ENCODE peak calls at places on chromosomes 13 and 19, in seven cellular contexts. One of them, this sample, is unnamed.

GRCh38 chr19:35714601-35715354 is 3.0 kb upstream of the KMT2B start:
- DNase-seq in omental fat pad: no peak
- DNase-seq in KG1: no peak
- DNase-seq in heart right ventricle: no peak
- DNase-seq in T-helper 1 cell: no peak
- DNase-seq in activated naive CD4-positive, alpha-beta T cell treated with anti-CD3 and anti-CD28 coated beads, Interleukin-2, amount 50 U/mL, for 72 hours: no peak
- DNase-seq in HL-60: peak; percentile 59
- DNase-seq in this sample: no peak

GRCh38 chr13:73908809-73909208 is 225.4 kb downstream of the KLF12 start:
- DNase-seq in omental fat pad: no peak
- DNase-seq in KG1: no peak
- DNase-seq in heart right ventricle: no peak
- DNase-seq in T-helper 1 cell: no peak
- DNase-seq in activated naive CD4-positive, alpha-beta T cell treated with anti-CD3 and anti-CD28 coated beads, Interleukin-2, amount 50 U/mL, for 72 hours: no peak
- DNase-seq in HL-60: no peak
- DNase-seq in this sample: no peak

GRCh38 chr13:108920137-108920536 is 290.7 kb downstream of the MYO16 start:
- DNase-seq in omental fat pad: no peak
- DNase-seq in KG1: no peak
- DNase-seq in heart right ventricle: no peak
- DNase-seq in T-helper 1 cell: no peak
- DNase-seq in activated naive CD4-positive, alpha-beta T cell treated with anti-CD3 and anti-CD28 coated beads, Interleukin-2, amount 50 U/mL, for 72 hours: no peak
- DNase-seq in HL-60: no peak
- DNase-seq in this sample: no peak

GRCh38 chr13:46992383-46992952 is 95.6 kb upstream of the HTR2A start:
- DNase-seq in omental fat pad: no peak
- DNase-seq in KG1: no peak
- DNase-seq in heart right ventricle: no peak
- DNase-seq in T-helper 1 cell: no peak
- DNase-seq in activated naive CD4-positive, alpha-beta T cell treated with anti-CD3 and anti-CD28 coated beads, Interleukin-2, amount 50 U/mL, for 72 hours: no peak
- DNase-seq in HL-60: peak; percentile 21
- DNase-seq in this sample: peak; percentile 23

GRCh38 chr13:99955747-99956472 is 15.7 kb downstream of the ZIC5 start:
- DNase-seq in omental fat pad: no peak
- DNase-seq in KG1: no peak
- DNase-seq in heart right ventricle: no peak
- DNase-seq in T-helper 1 cell: no peak
- DNase-seq in activated naive CD4-positive, alpha-beta T cell treated with anti-CD3 and anti-CD28 coated beads, Interleukin-2, amount 50 U/mL, for 72 hours: peak; percentile 22
- DNase-seq in HL-60: no peak
- DNase-seq in this sample: no peak

GRCh38 chr19:50705422-50706019 is 14.1 kb downstream of the SHANK1 start:
- DNase-seq in omental fat pad: no peak
- DNase-seq in KG1: no peak
- DNase-seq in heart right ventricle: no peak
- DNase-seq in T-helper 1 cell: no peak
- DNase-seq in activated naive CD4-positive, alpha-beta T cell treated with anti-CD3 and anti-CD28 coated beads, Interleukin-2, amount 50 U/mL, for 72 hours: peak; percentile 29
- DNase-seq in HL-60: peak; percentile 47
- DNase-seq in this sample: peak; percentile 86

GRCh38 chr13:21812192-21812626 is 141.3 kb downstream of the FGF9 start:
- DNase-seq in omental fat pad: no peak
- DNase-seq in KG1: no peak
- DNase-seq in heart right ventricle: no peak
- DNase-seq in T-helper 1 cell: no peak
- DNase-seq in activated naive CD4-positive, alpha-beta T cell treated with anti-CD3 and anti-CD28 coated beads, Interleukin-2, amount 50 U/mL, for 72 hours: no peak
- DNase-seq in HL-60: no peak
- DNase-seq in this sample: no peak

GRCh38 chr13:71714802-71715375 is 152.1 kb downstream of the DACH1 start:
- DNase-seq in omental fat pad: no peak
- DNase-seq in KG1: no peak
- DNase-seq in heart right ventricle: no peak
- DNase-seq in T-helper 1 cell: no peak
- DNase-seq in activated naive CD4-positive, alpha-beta T cell treated with anti-CD3 and anti-CD28 coated beads, Interleukin-2, amount 50 U/mL, for 72 hours: no peak
- DNase-seq in HL-60: no peak
- DNase-seq in this sample: no peak

GRCh38 chr19:17778621-17779280 is 16.2 kb upstream of the B3GNT3 start:
- DNase-seq in omental fat pad: no peak
- DNase-seq in KG1: no peak
- DNase-seq in heart right ventricle: no peak
- DNase-seq in T-helper 1 cell: no peak
- DNase-seq in activated naive CD4-positive, alpha-beta T cell treated with anti-CD3 and anti-CD28 coated beads, Interleukin-2, amount 50 U/mL, for 72 hours: no peak
- DNase-seq in HL-60: no peak
- DNase-seq in this sample: no peak

GRCh38 chr13:111854403-111854802 is 212.5 kb upstream of the SOX1 start:
- DNase-seq in omental fat pad: no peak
- DNase-seq in KG1: no peak
- DNase-seq in heart right ventricle: no peak
- DNase-seq in T-helper 1 cell: no peak
- DNase-seq in activated naive CD4-positive, alpha-beta T cell treated with anti-CD3 and anti-CD28 coated beads, Interleukin-2, amount 50 U/mL, for 72 hours: no peak
- DNase-seq in HL-60: no peak
- DNase-seq in this sample: no peak

GRCh38 chr19:47374876-47375693 is 26.0 kb downstream of the DHX34 start:
- DNase-seq in omental fat pad: no peak
- DNase-seq in KG1: no peak
- DNase-seq in heart right ventricle: no peak
- DNase-seq in T-helper 1 cell: no peak
- DNase-seq in activated naive CD4-positive, alpha-beta T cell treated with anti-CD3 and anti-CD28 coated beads, Interleukin-2, amount 50 U/mL, for 72 hours: no peak
- DNase-seq in HL-60: no peak
- DNase-seq in this sample: no peak

GRCh38 chr19:10292206-10292788 is 2.5 kb downstream of the ICAM5 start:
- DNase-seq in omental fat pad: peak; percentile 66
- DNase-seq in KG1: no peak
- DNase-seq in heart right ventricle: peak; percentile 85
- DNase-seq in T-helper 1 cell: peak; percentile 51
- DNase-seq in activated naive CD4-positive, alpha-beta T cell treated with anti-CD3 and anti-CD28 coated beads, Interleukin-2, amount 50 U/mL, for 72 hours: peak; percentile 84
- DNase-seq in HL-60: no peak
- DNase-seq in this sample: peak; percentile 33

GRCh38 chr13:22103628-22104027 is 432.8 kb downstream of the FGF9 start:
- DNase-seq in omental fat pad: no peak
- DNase-seq in KG1: no peak
- DNase-seq in heart right ventricle: no peak
- DNase-seq in T-helper 1 cell: no peak
- DNase-seq in activated naive CD4-positive, alpha-beta T cell treated with anti-CD3 and anti-CD28 coated beads, Interleukin-2, amount 50 U/mL, for 72 hours: no peak
- DNase-seq in HL-60: no peak
- DNase-seq in this sample: no peak

GRCh38 chr19:14112809-14113385 is 4.7 kb downstream of the PRKACA start:
- DNase-seq in omental fat pad: no peak
- DNase-seq in KG1: no peak
- DNase-seq in heart right ventricle: peak; percentile 55
- DNase-seq in T-helper 1 cell: no peak
- DNase-seq in activated naive CD4-positive, alpha-beta T cell treated with anti-CD3 and anti-CD28 coated beads, Interleukin-2, amount 50 U/mL, for 72 hours: no peak
- DNase-seq in HL-60: no peak
- DNase-seq in this sample: no peak

GRCh38 chr19:8397291-8397690 is 7.1 kb downstream of the RAB11B start:
- DNase-seq in omental fat pad: no peak
- DNase-seq in KG1: no peak
- DNase-seq in heart right ventricle: no peak
- DNase-seq in T-helper 1 cell: no peak
- DNase-seq in activated naive CD4-positive, alpha-beta T cell treated with anti-CD3 and anti-CD28 coated beads, Interleukin-2, amount 50 U/mL, for 72 hours: no peak
- DNase-seq in HL-60: no peak
- DNase-seq in this sample: no peak

GRCh38 chr19:40217921-40218890 is at the start of gene TTC9B:
- DNase-seq in omental fat pad: no peak
- DNase-seq in KG1: no peak
- DNase-seq in heart right ventricle: no peak
- DNase-seq in T-helper 1 cell: peak; percentile 43
- DNase-seq in activated naive CD4-positive, alpha-beta T cell treated with anti-CD3 and anti-CD28 coated beads, Interleukin-2, amount 50 U/mL, for 72 hours: peak; percentile 55
- DNase-seq in HL-60: no peak
- DNase-seq in this sample: no peak

GRCh38 chr19:45391346-45391745 is 13.5 kb downstream of the PPP1R13L start:
- DNase-seq in omental fat pad: no peak
- DNase-seq in KG1: no peak
- DNase-seq in heart right ventricle: no peak
- DNase-seq in T-helper 1 cell: no peak
- DNase-seq in activated naive CD4-positive, alpha-beta T cell treated with anti-CD3 and anti-CD28 coated beads, Interleukin-2, amount 50 U/mL, for 72 hours: no peak
- DNase-seq in HL-60: peak; percentile 22
- DNase-seq in this sample: no peak

GRCh38 chr19:13938361-13939027 is at the start of gene PODNL1:
- DNase-seq in omental fat pad: no peak
- DNase-seq in KG1: no peak
- DNase-seq in heart right ventricle: no peak
- DNase-seq in T-helper 1 cell: no peak
- DNase-seq in activated naive CD4-positive, alpha-beta T cell treated with anti-CD3 and anti-CD28 coated beads, Interleukin-2, amount 50 U/mL, for 72 hours: no peak
- DNase-seq in HL-60: no peak
- DNase-seq in this sample: peak; percentile 52

GRCh38 chr13:101959016-101959415 is 442.8 kb downstream of the FGF14 start:
- DNase-seq in omental fat pad: no peak
- DNase-seq in KG1: no peak
- DNase-seq in heart right ventricle: no peak
- DNase-seq in T-helper 1 cell: no peak
- DNase-seq in activated naive CD4-positive, alpha-beta T cell treated with anti-CD3 and anti-CD28 coated beads, Interleukin-2, amount 50 U/mL, for 72 hours: no peak
- DNase-seq in HL-60: no peak
- DNase-seq in this sample: no peak

GRCh38 chr19:44757057-44757734 is 8.7 kb downstream of the BCL3 start:
- DNase-seq in omental fat pad: no peak
- DNase-seq in KG1: no peak
- DNase-seq in heart right ventricle: peak; percentile 79
- DNase-seq in T-helper 1 cell: no peak
- DNase-seq in activated naive CD4-positive, alpha-beta T cell treated with anti-CD3 and anti-CD28 coated beads, Interleukin-2, amount 50 U/mL, for 72 hours: no peak
- DNase-seq in HL-60: no peak
- DNase-seq in this sample: no peak

GRCh38 chr13:105196052-105196451 is 1339.4 kb downstream of the EFNB2 start:
- DNase-seq in omental fat pad: no peak
- DNase-seq in KG1: no peak
- DNase-seq in heart right ventricle: no peak
- DNase-seq in T-helper 1 cell: no peak
- DNase-seq in activated naive CD4-positive, alpha-beta T cell treated with anti-CD3 and anti-CD28 coated beads, Interleukin-2, amount 50 U/mL, for 72 hours: no peak
- DNase-seq in HL-60: no peak
- DNase-seq in this sample: peak; percentile 87

GRCh38 chr19:18418034-18418724 is 1.0 kb upstream of the SSBP4 start:
- DNase-seq in omental fat pad: no peak
- DNase-seq in KG1: no peak
- DNase-seq in heart right ventricle: no peak
- DNase-seq in T-helper 1 cell: no peak
- DNase-seq in activated naive CD4-positive, alpha-beta T cell treated with anti-CD3 and anti-CD28 coated beads, Interleukin-2, amount 50 U/mL, for 72 hours: peak; percentile 31
- DNase-seq in HL-60: no peak
- DNase-seq in this sample: no peak

GRCh38 chr13:67736646-67737420 is 506.7 kb upstream of the PCDH9 start:
- DNase-seq in omental fat pad: no peak
- DNase-seq in KG1: no peak
- DNase-seq in heart right ventricle: no peak
- DNase-seq in T-helper 1 cell: no peak
- DNase-seq in activated naive CD4-positive, alpha-beta T cell treated with anti-CD3 and anti-CD28 coated beads, Interleukin-2, amount 50 U/mL, for 72 hours: no peak
- DNase-seq in HL-60: no peak
- DNase-seq in this sample: peak; percentile 65

GRCh38 chr13:52085416-52085815 is 43.5 kb downstream of the NEK5 start:
- DNase-seq in omental fat pad: no peak
- DNase-seq in KG1: no peak
- DNase-seq in heart right ventricle: no peak
- DNase-seq in T-helper 1 cell: no peak
- DNase-seq in activated naive CD4-positive, alpha-beta T cell treated with anti-CD3 and anti-CD28 coated beads, Interleukin-2, amount 50 U/mL, for 72 hours: no peak
- DNase-seq in HL-60: no peak
- DNase-seq in this sample: peak; percentile 4

GRCh38 chr13:27470042-27470830 is 19.9 kb upstream of the MTIF3 start:
- DNase-seq in omental fat pad: no peak
- DNase-seq in KG1: no peak
- DNase-seq in heart right ventricle: no peak
- DNase-seq in T-helper 1 cell: no peak
- DNase-seq in activated naive CD4-positive, alpha-beta T cell treated with anti-CD3 and anti-CD28 coated beads, Interleukin-2, amount 50 U/mL, for 72 hours: no peak
- DNase-seq in HL-60: no peak
- DNase-seq in this sample: no peak

GRCh38 chr13:107860284-107860683 is 355.1 kb downstream of the LIG4 start:
- DNase-seq in omental fat pad: no peak
- DNase-seq in KG1: no peak
- DNase-seq in heart right ventricle: no peak
- DNase-seq in T-helper 1 cell: no peak
- DNase-seq in activated naive CD4-positive, alpha-beta T cell treated with anti-CD3 and anti-CD28 coated beads, Interleukin-2, amount 50 U/mL, for 72 hours: no peak
- DNase-seq in HL-60: no peak
- DNase-seq in this sample: no peak

GRCh38 chr13:98129059-98129741 is 13.7 kb upstream of the FARP1 start:
- DNase-seq in omental fat pad: no peak
- DNase-seq in KG1: no peak
- DNase-seq in heart right ventricle: no peak
- DNase-seq in T-helper 1 cell: no peak
- DNase-seq in activated naive CD4-positive, alpha-beta T cell treated with anti-CD3 and anti-CD28 coated beads, Interleukin-2, amount 50 U/mL, for 72 hours: no peak
- DNase-seq in HL-60: no peak
- DNase-seq in this sample: no peak

GRCh38 chr19:15640294-15640903 is at the start of gene CYP4F3:
- DNase-seq in omental fat pad: no peak
- DNase-seq in KG1: no peak
- DNase-seq in heart right ventricle: peak; percentile 63
- DNase-seq in T-helper 1 cell: no peak
- DNase-seq in activated naive CD4-positive, alpha-beta T cell treated with anti-CD3 and anti-CD28 coated beads, Interleukin-2, amount 50 U/mL, for 72 hours: no peak
- DNase-seq in HL-60: peak; percentile 92
- DNase-seq in this sample: peak; percentile 91

GRCh38 chr13:29227560-29227959 is 367.9 kb downstream of the SLC7A1 start:
- DNase-seq in omental fat pad: no peak
- DNase-seq in KG1: no peak
- DNase-seq in heart right ventricle: no peak
- DNase-seq in T-helper 1 cell: no peak
- DNase-seq in activated naive CD4-positive, alpha-beta T cell treated with anti-CD3 and anti-CD28 coated beads, Interleukin-2, amount 50 U/mL, for 72 hours: no peak
- DNase-seq in HL-60: no peak
- DNase-seq in this sample: no peak

GRCh38 chr19:46009530-46010510 is 13.0 kb downstream of the PGLYRP1 start:
- DNase-seq in omental fat pad: peak; percentile 83
- DNase-seq in KG1: peak; percentile 37
- DNase-seq in heart right ventricle: peak; percentile 65
- DNase-seq in T-helper 1 cell: peak; percentile 42
- DNase-seq in activated naive CD4-positive, alpha-beta T cell treated with anti-CD3 and anti-CD28 coated beads, Interleukin-2, amount 50 U/mL, for 72 hours: peak; percentile 74
- DNase-seq in HL-60: peak; percentile 72
- DNase-seq in this sample: peak; percentile 48

GRCh38 chr19:7535035-7535992 is at the start of gene PNPLA6:
- DNase-seq in omental fat pad: peak; percentile 89
- DNase-seq in KG1: peak; percentile 88
- DNase-seq in heart right ventricle: peak; percentile 98
- DNase-seq in T-helper 1 cell: peak; percentile 89
- DNase-seq in activated naive CD4-positive, alpha-beta T cell treated with anti-CD3 and anti-CD28 coated beads, Interleukin-2, amount 50 U/mL, for 72 hours: peak; percentile 93
- DNase-seq in HL-60: peak; percentile 91
- DNase-seq in this sample: peak; percentile 89

GRCh38 chr13:44414771-44415170 is 41.1 kb downstream of the SERP2 start:
- DNase-seq in omental fat pad: no peak
- DNase-seq in KG1: no peak
- DNase-seq in heart right ventricle: no peak
- DNase-seq in T-helper 1 cell: no peak
- DNase-seq in activated naive CD4-positive, alpha-beta T cell treated with anti-CD3 and anti-CD28 coated beads, Interleukin-2, amount 50 U/mL, for 72 hours: no peak
- DNase-seq in HL-60: no peak
- DNase-seq in this sample: no peak

GRCh38 chr13:109331898-109332297 is 454.5 kb downstream of the IRS2 start:
- DNase-seq in omental fat pad: no peak
- DNase-seq in KG1: no peak
- DNase-seq in heart right ventricle: no peak
- DNase-seq in T-helper 1 cell: no peak
- DNase-seq in activated naive CD4-positive, alpha-beta T cell treated with anti-CD3 and anti-CD28 coated beads, Interleukin-2, amount 50 U/mL, for 72 hours: no peak
- DNase-seq in HL-60: no peak
- DNase-seq in this sample: peak; percentile 18

GRCh38 chr19:19259741-19260140 is 13.4 kb downstream of the TM6SF2 start:
- DNase-seq in omental fat pad: no peak
- DNase-seq in KG1: no peak
- DNase-seq in heart right ventricle: no peak
- DNase-seq in T-helper 1 cell: no peak
- DNase-seq in activated naive CD4-positive, alpha-beta T cell treated with anti-CD3 and anti-CD28 coated beads, Interleukin-2, amount 50 U/mL, for 72 hours: no peak
- DNase-seq in HL-60: peak; percentile 21
- DNase-seq in this sample: peak; percentile 50

GRCh38 chr13:28805193-28805819 is 14.8 kb upstream of the MTUS2 start:
- DNase-seq in omental fat pad: no peak
- DNase-seq in KG1: peak; percentile 7
- DNase-seq in heart right ventricle: peak; percentile 48
- DNase-seq in T-helper 1 cell: no peak
- DNase-seq in activated naive CD4-positive, alpha-beta T cell treated with anti-CD3 and anti-CD28 coated beads, Interleukin-2, amount 50 U/mL, for 72 hours: peak; percentile 68
- DNase-seq in HL-60: peak; percentile 43
- DNase-seq in this sample: peak; percentile 17

GRCh38 chr19:1161716-1162115 is 12.4 kb downstream of the SBNO2 start:
- DNase-seq in omental fat pad: no peak
- DNase-seq in KG1: no peak
- DNase-seq in heart right ventricle: no peak
- DNase-seq in T-helper 1 cell: no peak
- DNase-seq in activated naive CD4-positive, alpha-beta T cell treated with anti-CD3 and anti-CD28 coated beads, Interleukin-2, amount 50 U/mL, for 72 hours: no peak
- DNase-seq in HL-60: no peak
- DNase-seq in this sample: peak; percentile 69

GRCh38 chr19:51333836-51334460 is 8.0 kb downstream of the VSIG10L start:
- DNase-seq in omental fat pad: no peak
- DNase-seq in KG1: no peak
- DNase-seq in heart right ventricle: no peak
- DNase-seq in T-helper 1 cell: no peak
- DNase-seq in activated naive CD4-positive, alpha-beta T cell treated with anti-CD3 and anti-CD28 coated beads, Interleukin-2, amount 50 U/mL, for 72 hours: no peak
- DNase-seq in HL-60: no peak
- DNase-seq in this sample: no peak